ENCODE peak calls at places on chromosomes 11 and 22, in nine cellular contexts. A is stomach, R is PC-3, H is upper lobe of left lung, B is GM23248, I is heart left ventricle, T is suprapubic skin, M is tibial artery, E is body of pancreas. Y is an unnamed sample. For H3K27me3 and H3K4me1, the result is how much of the 10 kb centered on the place peaks cover.

GRCh38 chr22:20424553-20424936 is 13.1 kb downstream of the SCARF2 start:
- DNase-seq in A (no peak), R (no peak), H (no peak), B (no peak), I (no peak), T (no peak), M (no peak), E (no peak), Y (no peak)

GRCh38 chr11:86990079-86990478 is 34.9 kb upstream of the FZD4 start:
- DNase-seq in A (no peak), R (no peak), H (no peak), B (peak), I (no peak), T (no peak), M (no peak), E (no peak), Y (no peak)

GRCh38 chr11:70702040-70702648 is 303.8 kb downstream of the CTTN start:
- DNase-seq in A (no peak), R (no peak), H (no peak), B (no peak), I (no peak), T (no peak), M (no peak), E (no peak), Y (no peak)

GRCh38 chr11:109606256-109606655 is 184.3 kb downstream of the C11orf87 start:
- DNase-seq in A (no peak), R (no peak), H (no peak), B (no peak), I (no peak), T (no peak), M (no peak), E (no peak), Y (no peak)

GRCh38 chr11:75422248-75423231 is 10.5 kb downstream of the KLHL35 start:
- DNase-seq in A (peak), R (peak), H (peak), B (no peak), I (no peak), T (no peak), M (no peak), E (peak), Y (no peak)

GRCh38 chr11:1059759-1060158 is 14.9 kb upstream of the MUC2 start:
- DNase-seq in A (no peak), R (no peak), H (no peak), B (no peak), I (peak), T (peak), M (no peak), E (no peak), Y (no peak)

GRCh38 chr11:126963603-126964353 is 36.8 kb downstream of the KIRREL3 start:
- DNase-seq in A (no peak), R (peak), H (peak), B (peak), I (no peak), T (no peak), M (no peak), E (no peak), Y (no peak)

GRCh38 chr22:45717787-45718186 is 46.2 kb downstream of the ATXN10 start:
- DNase-seq in A (no peak), R (peak), H (no peak), B (peak), I (no peak), T (no peak), M (no peak), E (no peak), Y (no peak)

GRCh38 chr22:25053153-25053805 is 100.8 kb downstream of the KIAA1671 start:
- DNase-seq in A (no peak), R (peak), H (no peak), B (peak), I (no peak), T (no peak), M (no peak), E (no peak), Y (no peak)

GRCh38 chr11:3626250-3626960 is 15.4 kb downstream of the ART5 start:
- DNase-seq in A (no peak), R (no peak), H (peak), B (no peak), I (peak), T (no peak), M (peak), E (peak), Y (no peak)

GRCh38 chr11:86482684-86483083 is 108.0 kb downstream of the CCDC81 start:
- DNase-seq in A (no peak), R (no peak), H (no peak), B (no peak), I (no peak), T (no peak), M (no peak), E (no peak), Y (no peak)

GRCh38 chr11:105923814-105924213 is 98.2 kb downstream of the MSANTD4 start:
- DNase-seq in A (no peak), R (peak), H (no peak), B (peak), I (no peak), T (no peak), M (no peak), E (no peak), Y (no peak)

GRCh38 chr11:84719935-84720577 is 907.1 kb downstream of the DLG2 start:
- DNase-seq in A (no peak), R (no peak), H (no peak), B (peak), I (peak), T (no peak), M (no peak), E (no peak), Y (peak)

GRCh38 chr11:74877132-74877531 is 71.8 kb downstream of the XRRA1 start:
- DNase-seq in A (no peak), R (peak), H (no peak), B (peak), I (no peak), T (no peak), M (no peak), E (no peak), Y (no peak)

GRCh38 chr11:92306966-92307504 is 82.4 kb downstream of the FAT3 start:
- DNase-seq in A (no peak), R (no peak), H (no peak), B (no peak), I (no peak), T (no peak), M (no peak), E (no peak), Y (peak)

GRCh38 chr22:40620464-40621046 is 16.0 kb downstream of the MRTFA start:
- DNase-seq in A (no peak), R (peak), H (no peak), B (peak), I (no peak), T (no peak), M (no peak), E (no peak), Y (no peak)

GRCh38 chr11:35035894-35036408 is 103.0 kb upstream of the CD44 start:
- DNase-seq in A (no peak), R (peak), H (no peak), B (peak), I (no peak), T (no peak), M (no peak), E (peak), Y (no peak)

GRCh38 chr11:110147965-110148709 is 54.9 kb downstream of the ZC3H12C start:
- DNase-seq in A (no peak), R (peak), H (no peak), B (peak), I (no peak), T (no peak), M (no peak), E (no peak), Y (no peak)

GRCh38 chr22:47195676-47196492 is 433.4 kb downstream of the TBC1D22A start:
- DNase-seq in A (peak), R (peak), H (no peak), B (no peak), I (no peak), T (peak), M (peak), E (no peak), Y (no peak)

GRCh38 chr11:91396243-91397133 is 828.1 kb upstream of the FAT3 start:
- DNase-seq in A (no peak), R (peak), H (no peak), B (no peak), I (no peak), T (no peak), M (no peak), E (no peak), Y (no peak)

GRCh38 chr22:32761251-32761903 is 40.1 kb upstream of the TIMP3 start:
- DNase-seq in A (no peak), R (no peak), H (peak), B (peak), I (peak), T (no peak), M (no peak), E (no peak), Y (no peak)

GRCh38 chr11:12269104-12269441 is 108.3 kb upstream of the PARVA start:
- DNase-seq in A (peak), R (peak), H (peak), B (peak), I (no peak), T (no peak), M (no peak), E (peak), Y (peak)

GRCh38 chr22:39942433-39943213 is 17.6 kb upstream of the TMA7B start:
- DNase-seq in A (no peak), R (no peak), H (no peak), B (no peak), I (no peak), T (no peak), M (no peak), E (no peak), Y (no peak)

GRCh38 chr11:1842149-1843097 is 3.6 kb downstream of the TNNI2 start:
- DNase-seq in A (no peak), R (no peak), H (no peak), B (no peak), I (peak), T (no peak), M (no peak), E (peak), Y (no peak)

GRCh38 chr11:122642971-122643370 is 12.6 kb upstream of the UBASH3B start:
- DNase-seq in A (no peak), R (peak), H (no peak), B (peak), I (no peak), T (no peak), M (no peak), E (no peak), Y (no peak)

GRCh38 chr11:83392556-83392955 is 106.4 kb upstream of the CCDC90B start:
- DNase-seq in A (no peak), R (no peak), H (no peak), B (no peak), I (no peak), T (no peak), M (no peak), E (no peak), Y (no peak)

GRCh38 chr11:110856993-110857812 is 145.0 kb upstream of the ARHGAP20 start:
- DNase-seq in A (no peak), R (no peak), H (no peak), B (peak), I (no peak), T (no peak), M (no peak), E (no peak), Y (no peak)

DNA sequence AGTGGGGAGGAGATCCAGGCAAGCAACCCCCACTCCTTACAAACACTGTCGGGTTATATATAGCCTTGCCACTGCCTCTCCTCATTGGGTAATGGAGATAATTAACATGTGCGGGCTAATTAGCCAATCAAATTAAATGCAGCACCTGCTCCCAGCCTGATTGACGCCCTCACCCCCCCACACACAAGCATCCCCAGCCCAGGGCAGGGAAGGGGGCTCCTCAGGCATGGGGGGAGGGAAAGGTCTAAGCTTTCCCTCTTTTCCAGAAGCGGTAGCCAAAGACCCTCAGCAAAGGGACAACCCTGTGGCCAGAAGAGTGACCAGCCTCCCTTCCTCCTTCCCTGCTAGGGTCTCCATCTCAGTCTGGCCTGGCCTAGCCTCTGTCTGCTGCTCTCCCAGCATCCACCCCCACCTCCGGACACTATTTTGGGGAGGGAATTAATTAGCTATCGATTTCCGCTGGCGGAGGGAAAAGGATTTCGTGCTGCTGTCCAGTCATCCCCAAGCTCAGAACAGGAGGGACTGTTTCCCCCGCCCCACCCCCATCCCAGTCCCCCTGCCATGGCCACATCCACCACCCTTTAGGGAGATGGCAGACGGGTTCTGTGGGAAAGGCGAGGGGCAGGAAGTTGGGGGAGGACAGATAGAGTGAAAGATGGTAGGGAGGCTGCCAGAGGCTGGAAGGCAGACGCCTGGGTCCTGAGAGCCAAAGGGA is 7.1 kb downstream of the NRXN2 start:
- DNase-seq in A (no peak), R (no peak), H (no peak), B (no peak), I (no peak), T (no peak), M (no peak), E (no peak), Y (no peak)
- H3K27me3 ChIP-seq in A (half or more), R (half or more), H (under half), B (half or more), I (half or more), T (half or more), M (under half), E (under half), Y (under half)

GRCh38 chr22:23806837-23807236 is 20.1 kb downstream of the SMARCB1 start:
- DNase-seq in A (no peak), R (no peak), H (no peak), B (no peak), I (no peak), T (no peak), M (no peak), E (no peak), Y (no peak)
- H3K4me1 ChIP-seq in A (under half), R (under half), H (under half), B (under half), I (under half), T (under half), M (under half), E (under half), Y (under half)

DNA sequence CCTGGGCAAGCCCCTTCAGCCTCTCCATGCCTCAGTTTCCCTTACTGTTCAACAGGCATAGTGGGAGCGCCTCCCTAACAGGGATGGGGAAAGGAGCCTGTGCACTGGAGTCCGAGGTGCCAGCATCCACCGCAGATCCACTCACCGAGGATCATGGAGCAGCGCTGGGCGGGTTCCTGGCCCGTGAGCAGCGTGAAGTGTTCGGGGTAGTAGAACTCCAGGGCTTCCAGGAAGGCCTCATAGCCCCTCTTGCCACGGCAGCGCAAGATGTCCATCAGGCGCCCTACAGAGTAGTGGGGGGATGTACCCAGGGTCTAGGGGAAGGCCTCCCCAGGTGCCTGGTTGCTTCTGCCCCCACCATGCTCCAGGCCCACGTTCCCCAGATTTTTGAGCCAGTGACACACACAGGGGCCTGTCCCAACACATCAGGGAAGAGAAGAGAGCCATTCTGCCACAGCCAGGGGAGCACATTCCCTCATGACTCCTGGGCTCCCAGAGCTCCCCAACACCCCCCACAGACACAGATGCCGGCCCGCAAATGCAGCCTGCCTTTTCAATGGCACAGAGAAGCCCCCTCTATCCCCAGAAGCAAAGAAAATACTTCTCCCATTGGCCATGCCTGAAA is 1.3 kb downstream of the CARD10 start:
- DNase-seq in A (no peak), R (no peak), H (no peak), B (no peak), I (no peak), T (no peak), M (no peak), E (no peak), Y (no peak)
- H3K4me3 ChIP-seq in A (peak), R (peak), H (peak), B (peak), I (peak), T (peak), M (peak), E (no peak), Y (no peak)

GRCh38 chr11:72585762-72586590 is 88.2 kb downstream of the PDE2A start:
- DNase-seq in A (peak), R (peak), H (peak), B (peak), I (peak), T (no peak), M (peak), E (peak), Y (peak)

GRCh38 chr11:72589802-72590761 is 84.1 kb downstream of the PDE2A start:
- DNase-seq in A (peak), R (peak), H (peak), B (peak), I (peak), T (no peak), M (no peak), E (peak), Y (peak)

GRCh38 chr11:72586591-72587090 is 87.6 kb downstream of the PDE2A start:
- DNase-seq in A (no peak), R (no peak), H (no peak), B (no peak), I (no peak), T (no peak), M (no peak), E (no peak), Y (no peak)

GRCh38 chr11:72588656-72589410 is 85.4 kb downstream of the PDE2A start:
- DNase-seq in A (no peak), R (no peak), H (no peak), B (no peak), I (peak), T (no peak), M (no peak), E (no peak), Y (no peak)

DNA sequence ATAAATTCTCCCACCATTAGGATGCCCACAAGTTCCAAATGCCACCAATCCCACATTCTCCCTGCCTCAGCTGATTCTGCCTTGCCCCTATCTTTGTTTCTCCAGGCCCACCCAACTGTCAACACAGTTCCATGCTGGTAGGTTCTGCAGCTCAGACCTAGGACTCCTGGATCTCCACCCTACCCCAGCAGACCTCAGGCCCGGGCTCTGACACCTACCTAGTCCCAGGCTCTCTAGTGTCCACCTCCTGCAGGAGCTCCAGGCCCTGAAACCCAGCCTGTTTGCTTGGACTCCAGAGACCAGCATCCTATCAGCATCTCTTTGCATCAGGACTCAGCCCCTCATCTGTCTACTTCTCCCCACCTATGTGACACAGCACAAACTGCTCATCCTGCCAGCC is 86.5 kb downstream of the PDE2A start:
- DNase-seq in A (no peak), R (no peak), H (no peak), B (no peak), I (peak), T (no peak), M (no peak), E (no peak), Y (no peak)
- H3K27me3 ChIP-seq in A (half or more), R (under half), H (under half), B (half or more), I (under half), T (half or more), M (under half), E (under half), Y (under half)

DNA sequence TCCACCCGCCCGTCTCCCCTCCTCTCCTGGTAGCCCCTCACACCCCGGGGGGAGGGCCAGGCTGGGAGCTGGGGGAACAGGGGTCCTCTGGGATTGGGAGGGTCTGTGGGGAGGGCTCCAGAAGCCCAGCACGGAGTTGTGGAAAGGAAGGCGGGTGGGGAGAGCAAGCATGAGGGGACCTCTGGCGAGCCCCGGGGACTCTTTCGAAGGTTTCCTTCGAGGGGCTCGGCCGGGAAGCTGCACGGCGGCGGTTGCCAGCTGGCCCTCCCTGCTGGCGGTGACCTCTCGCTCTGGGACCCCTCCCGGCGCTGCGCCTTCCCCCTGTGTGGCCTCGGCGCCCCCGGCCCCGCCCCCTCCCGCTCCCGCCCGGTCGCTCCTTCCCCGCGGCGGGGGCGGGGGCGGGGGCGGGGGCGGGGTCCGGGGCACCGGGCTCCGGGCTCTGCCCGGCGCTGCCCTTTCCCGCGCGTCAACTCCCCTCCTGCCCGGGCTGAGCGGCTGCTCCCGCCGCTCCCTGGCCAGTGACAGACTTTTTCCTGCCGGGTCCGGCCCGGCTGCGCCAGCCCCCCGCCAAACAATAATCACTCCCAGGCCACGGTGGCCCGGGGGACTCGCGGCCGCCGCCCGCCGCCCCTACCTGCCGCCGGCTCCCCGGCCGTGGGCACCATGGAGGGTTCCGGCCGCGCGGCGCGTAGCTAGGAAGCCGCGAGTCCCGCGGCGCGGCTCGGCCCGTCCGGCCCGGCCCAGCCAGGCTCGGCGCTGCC is 986 bp downstream of the CLCF1 start:
- DNase-seq in A (no peak), R (no peak), H (peak), B (peak), I (peak), T (no peak), M (no peak), E (no peak), Y (no peak)
- H3K4me1 ChIP-seq in A (half or more), R (half or more), H (under half), B (half or more), I (under half), T (half or more), M (under half), E (under half), Y (under half)

GRCh38 chr11:64741393-64742086 is 2.4 kb downstream of the RASGRP2 start:
- DNase-seq in A (no peak), R (no peak), H (no peak), B (no peak), I (no peak), T (no peak), M (no peak), E (no peak), Y (no peak)
- H3K4me3 ChIP-seq in A (peak), R (no peak), H (peak), B (no peak), I (peak), T (peak), M (peak), E (no peak), Y (no peak)

Y was measured in BE2C.